ENCODE peak calls at places on chromosome 18, in five cellular contexts. H, O, X, R and P are unnamed samples. For H3K9me3, the result is how much of the 10 kb centered on the place peaks cover.

GRCh38 chr18:2502880-2503279 is 68.4 kb downstream of the METTL4 start:
- DNase-seq in H (no peak), O (no peak), X (no peak), R (no peak), P (no peak)

GRCh38 chr18:38297910-38298309 is 732.3 kb upstream of the CELF4 start:
- DNase-seq in H (no peak), O (no peak), X (no peak), R (no peak), P (no peak)

GRCh38 chr18:63131106-63131943 is 188.2 kb downstream of the BCL2 start:
- DNase-seq in H (peak), O (no peak), X (peak), R (peak), P (no peak)

GRCh38 chr18:37294951-37295350 is 270.6 kb downstream of the CELF4 start:
- DNase-seq in H (no peak), O (no peak), X (no peak), R (no peak), P (no peak)

GRCh38 chr18:45386256-45386655 is 229.0 kb upstream of the SLC14A2 start:
- DNase-seq in H (no peak), O (no peak), X (no peak), R (no peak), P (no peak)

GRCh38 chr18:3236470-3236869 is 11.1 kb upstream of the MYL12A start:
- DNase-seq in H (no peak), O (no peak), X (no peak), R (no peak), P (no peak)

GRCh38 chr18:374735-375168 is 106.9 kb upstream of the THOC1 start:
- DNase-seq in H (no peak), O (no peak), X (no peak), R (no peak), P (no peak)

GRCh38 chr18:23758281-23758680 is 69.0 kb downstream of the LAMA3 start:
- DNase-seq in H (no peak), O (no peak), X (no peak), R (no peak), P (no peak)

GRCh38 chr18:49041677-49042570 is 91.2 kb upstream of the SMAD7 start:
- DNase-seq in H (peak), O (peak), X (peak), R (no peak), P (peak)

GRCh38 chr18:72935744-72936143 is 68.0 kb upstream of the NETO1 start:
- DNase-seq in H (no peak), O (no peak), X (no peak), R (no peak), P (no peak)

GRCh38 chr18:58674863-58675472 is 3.7 kb downstream of the MALT1 start:
- DNase-seq in H (no peak), O (no peak), X (no peak), R (no peak), P (no peak)

GRCh38 chr18:35267161-35267651 is 22.8 kb downstream of the ZSCAN30 start:
- DNase-seq in H (no peak), O (peak), X (peak), R (peak), P (peak)

GRCh38 chr18:67783215-67783946 is 266.9 kb upstream of the DSEL start:
- DNase-seq in H (no peak), O (no peak), X (no peak), R (no peak), P (no peak)

GRCh38 chr18:35730738-35731370 is 149.3 kb downstream of the GALNT1 start:
- DNase-seq in H (no peak), O (no peak), X (no peak), R (no peak), P (no peak)

GRCh38 chr18:31840499-31840898 is 79.8 kb upstream of the SLC25A52 start:
- DNase-seq in H (no peak), O (no peak), X (no peak), R (no peak), P (no peak)

GRCh38 chr18:25399554-25399953 is 47.6 kb upstream of the ZNF521 start:
- DNase-seq in H (no peak), O (no peak), X (no peak), R (no peak), P (no peak)

GRCh38 chr18:22839488-22839930 is 93.6 kb upstream of the RBBP8 start:
- DNase-seq in H (no peak), O (no peak), X (no peak), R (no peak), P (no peak)

GRCh38 chr18:45335644-45336043 is 279.6 kb upstream of the SLC14A2 start:
- DNase-seq in H (peak), O (no peak), X (no peak), R (no peak), P (no peak)

GRCh38 chr18:4068552-4069158 is 386.5 kb downstream of the DLGAP1 start:
- DNase-seq in H (peak), O (no peak), X (no peak), R (no peak), P (no peak)

GRCh38 chr18:11857177-11857887 is 6.1 kb downstream of the CHMP1B start:
- DNase-seq in H (peak), O (peak), X (peak), R (peak), P (peak)

GRCh38 chr18:47120428-47120827 is 29.9 kb downstream of the HDHD2 start:
- DNase-seq in H (no peak), O (no peak), X (no peak), R (no peak), P (no peak)

GRCh38 chr18:60413944-60414547 is 41.5 kb upstream of the MC4R start:
- DNase-seq in H (peak), O (no peak), X (no peak), R (no peak), P (no peak)

GRCh38 chr18:3481696-3482210 is 31.8 kb downstream of the TGIF1 start:
- DNase-seq in H (no peak), O (no peak), X (no peak), R (no peak), P (no peak)

GRCh38 chr18:9137168-9138066 is 836 bp downstream of the ANKRD12 start:
- DNase-seq in H (peak), O (peak), X (no peak), R (no peak), P (peak)

GRCh38 chr18:59051470-59052165 is 88.1 kb upstream of the SEC11C start:
- DNase-seq in H (no peak), O (no peak), X (no peak), R (peak), P (peak)

GRCh38 chr18:61333746-61334490 is 688 bp downstream of the CDH20 start:
- DNase-seq in H (no peak), O (no peak), X (no peak), R (no peak), P (no peak)

GRCh38 chr18:24231773-24232735 is 93.2 kb downstream of the CABYR start:
- DNase-seq in H (no peak), O (no peak), X (no peak), R (no peak), P (no peak)

GRCh38 chr18:33183136-33183535 is 257.4 kb downstream of the CCDC178 start:
- DNase-seq in H (no peak), O (no peak), X (no peak), R (no peak), P (no peak)

GRCh38 chr18:33184918-33185317 is 255.6 kb downstream of the CCDC178 start:
- DNase-seq in H (no peak), O (no peak), X (no peak), R (no peak), P (no peak)

GRCh38 chr18:33181016-33181415 is 259.5 kb downstream of the CCDC178 start:
- DNase-seq in H (no peak), O (no peak), X (no peak), R (no peak), P (no peak)

DNA sequence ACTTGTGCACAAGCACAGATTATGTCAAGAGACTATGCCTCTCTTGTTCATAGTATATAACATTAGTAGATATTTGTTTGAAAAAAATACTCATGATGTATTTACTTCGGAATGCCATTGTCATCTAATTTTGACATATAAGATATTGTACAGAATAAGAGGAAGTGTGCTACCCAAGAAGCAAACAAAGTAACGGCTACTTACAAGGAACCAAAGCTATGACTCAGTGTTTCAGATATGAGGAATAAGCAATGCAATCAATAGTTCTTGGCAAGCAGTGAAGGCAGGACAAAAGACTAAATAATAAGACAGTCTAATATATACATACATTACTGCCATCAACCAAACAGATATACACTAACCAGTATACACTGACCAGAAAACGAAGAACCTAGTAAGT is 256.3 kb downstream of the CCDC178 start:
- DNase-seq in H (no peak), O (no peak), X (no peak), R (no peak), P (no peak)
- H3K9me3 ChIP-seq in H (under half), O (under half), X (under half), R (under half), P (under half)

DNA sequence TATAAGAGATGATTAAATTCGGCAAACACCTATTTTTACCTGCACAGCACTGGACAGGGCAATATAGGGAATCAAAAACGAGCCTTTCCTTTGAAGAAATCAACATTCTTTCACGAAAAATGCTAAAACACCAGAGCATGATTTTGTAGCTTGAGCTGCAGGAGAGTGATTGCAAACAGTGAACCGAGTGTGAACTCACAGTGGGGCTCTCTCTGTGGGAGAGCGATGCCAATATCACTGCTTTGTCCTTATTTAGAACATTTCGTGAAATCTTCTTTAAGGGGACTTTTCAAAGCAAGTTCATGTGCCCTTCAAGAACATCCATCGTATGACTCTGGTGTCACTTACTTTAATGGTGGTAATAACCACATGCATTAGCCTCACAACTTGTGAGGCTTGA is 238.8 kb downstream of the CD226 start:
- DNase-seq in H (no peak), O (no peak), X (no peak), R (no peak), P (no peak)
- H3K9me3 ChIP-seq in H (under half), O (under half), X (under half), R (under half), P (under half)

GRCh38 chr18:79068946-79069791 is at the start of gene ATP9B:
- DNase-seq in H (peak), O (peak), X (peak), R (peak), P (peak)

GRCh38 chr18:79071037-79071960 is 2.1 kb downstream of the ATP9B start:
- DNase-seq in H (no peak), O (no peak), X (no peak), R (no peak), P (no peak)

GRCh38 chr18:79068299-79068945 is 772 bp upstream of the ATP9B start:
- DNase-seq in H (no peak), O (no peak), X (no peak), R (no peak), P (no peak)

GRCh38 chr18:79070486-79070885 is 1.3 kb downstream of the ATP9B start:
- DNase-seq in H (no peak), O (no peak), X (no peak), R (no peak), P (no peak)

DNA sequence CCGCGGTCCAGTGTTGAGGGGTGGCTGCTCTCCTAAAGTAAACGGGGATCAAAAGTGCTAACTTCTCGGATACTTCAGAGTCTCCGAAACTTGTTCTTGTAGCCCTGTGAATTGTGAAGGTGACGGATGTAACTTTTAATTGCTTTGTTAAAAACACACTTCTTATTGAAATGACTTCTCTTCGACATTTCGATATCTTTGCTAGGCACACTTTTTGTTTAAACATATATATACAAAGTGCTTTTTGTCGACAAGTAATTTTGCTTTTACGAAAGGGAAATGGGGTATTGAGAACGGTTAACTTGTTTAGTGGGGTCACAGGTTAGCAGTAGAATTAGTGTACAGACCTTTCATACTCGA is 578 bp downstream of the ATP9B start:
- DNase-seq in H (no peak), O (no peak), X (no peak), R (no peak), P (no peak)
- H3K9me3 ChIP-seq in H (under half), O (under half), X (under half), R (under half), P (under half)

DNA sequence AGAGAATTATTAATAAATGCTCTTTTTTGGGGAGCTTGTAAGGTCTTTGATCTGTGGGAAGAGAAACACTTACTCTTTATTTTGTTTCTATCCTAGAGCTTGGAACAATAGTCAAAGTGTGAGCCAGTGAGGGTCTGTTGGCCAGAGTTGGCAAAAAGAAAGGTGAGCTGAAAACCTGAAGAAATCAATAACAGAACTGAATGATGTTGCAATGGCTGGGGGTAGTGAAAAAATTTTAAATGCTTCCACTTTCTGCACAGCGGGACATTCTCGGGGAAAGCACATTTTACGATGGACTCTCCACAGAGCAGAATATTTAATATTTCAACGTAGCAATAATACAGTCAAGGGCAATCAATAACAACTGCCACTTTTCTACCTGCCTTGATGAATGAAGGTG is 78.9 kb downstream of the SKA1 start:
- DNase-seq in H (no peak), O (no peak), X (no peak), R (no peak), P (no peak)
- H3K9me3 ChIP-seq in H (under half), O (under half), X (under half), R (under half), P (under half)